ENCODE peak calls at places on chromosomes 16 and 17, in nine cellular contexts. One of them, this sample, is unnamed.

GRCh38 chr17:45748911-45749310 is 35.2 kb upstream of the CRHR1 start:
- DNase-seq in neuronal stem cell: no peak
- DNase-seq in left ventricle myocardium inferior: no peak
- DNase-seq in adrenal gland: no peak
- DNase-seq in effector memory CD4-positive, alpha-beta T cell: no peak
- DNase-seq in aorta: no peak
- DNase-seq in A549: no peak
- DNase-seq in heart right ventricle: no peak
- DNase-seq in right lobe of liver: no peak
- DNase-seq in this sample: no peak

GRCh38 chr17:81685108-81685507 is 1.3 kb downstream of the HGS start:
- DNase-seq in left ventricle myocardium inferior: no peak
- DNase-seq in effector memory CD4-positive, alpha-beta T cell: no peak
- DNase-seq in heart right ventricle: no peak
- DNase-seq in aorta: no peak
- DNase-seq in neuronal stem cell: no peak
- DNase-seq in A549: no peak
- DNase-seq in right lobe of liver: no peak
- DNase-seq in adrenal gland: no peak
- DNase-seq in this sample: no peak

GRCh38 chr17:67043283-67043682 is 1.1 kb upstream of the CACNG1 start:
- DNase-seq in aorta: no peak
- DNase-seq in neuronal stem cell: no peak
- DNase-seq in effector memory CD4-positive, alpha-beta T cell: no peak
- DNase-seq in adrenal gland: no peak
- DNase-seq in A549: no peak
- DNase-seq in right lobe of liver: no peak
- DNase-seq in left ventricle myocardium inferior: no peak
- DNase-seq in heart right ventricle: no peak
- DNase-seq in this sample: no peak

GRCh38 chr17:78322858-78323455 is 36.9 kb downstream of the SOCS3 start:
- DNase-seq in effector memory CD4-positive, alpha-beta T cell: no peak
- DNase-seq in neuronal stem cell: no peak
- DNase-seq in adrenal gland: no peak
- DNase-seq in A549: no peak
- DNase-seq in left ventricle myocardium inferior: peak; percentile 85
- DNase-seq in right lobe of liver: no peak
- DNase-seq in aorta: no peak
- DNase-seq in heart right ventricle: peak; percentile 86
- DNase-seq in this sample: no peak

GRCh38 chr16:85678016-85678415 is 10.7 kb downstream of the GINS2 start:
- DNase-seq in A549: no peak
- DNase-seq in right lobe of liver: peak; percentile 11
- DNase-seq in effector memory CD4-positive, alpha-beta T cell: no peak
- DNase-seq in neuronal stem cell: no peak
- DNase-seq in adrenal gland: no peak
- DNase-seq in left ventricle myocardium inferior: no peak
- DNase-seq in aorta: no peak
- DNase-seq in heart right ventricle: no peak
- DNase-seq in this sample: no peak

GRCh38 chr16:84041881-84042280 is 714 bp downstream of the SLC38A8 start:
- DNase-seq in left ventricle myocardium inferior: no peak
- DNase-seq in aorta: peak; percentile 62
- DNase-seq in effector memory CD4-positive, alpha-beta T cell: no peak
- DNase-seq in A549: no peak
- DNase-seq in right lobe of liver: peak; percentile 44
- DNase-seq in neuronal stem cell: no peak
- DNase-seq in adrenal gland: no peak
- DNase-seq in heart right ventricle: no peak
- DNase-seq in this sample: no peak

GRCh38 chr16:84503751-84504395 is 586 bp downstream of the MEAK7 start:
- DNase-seq in A549: peak; percentile 31
- DNase-seq in heart right ventricle: no peak
- DNase-seq in aorta: peak; percentile 34
- DNase-seq in right lobe of liver: peak; percentile 45
- DNase-seq in effector memory CD4-positive, alpha-beta T cell: no peak
- DNase-seq in neuronal stem cell: no peak
- DNase-seq in left ventricle myocardium inferior: peak; percentile 15
- DNase-seq in adrenal gland: no peak
- DNase-seq in this sample: no peak

GRCh38 chr17:44345497-44346026 is 460 bp downstream of the GRN start:
- DNase-seq in aorta: peak; percentile 74
- DNase-seq in heart right ventricle: peak; percentile 68
- DNase-seq in right lobe of liver: no peak
- DNase-seq in left ventricle myocardium inferior: no peak
- DNase-seq in neuronal stem cell: peak; percentile 70
- DNase-seq in adrenal gland: peak; percentile 53
- DNase-seq in effector memory CD4-positive, alpha-beta T cell: no peak
- DNase-seq in A549: peak; percentile 75
- DNase-seq in this sample: no peak

GRCh38 chr16:19033761-19034160 is 33.7 kb upstream of the COQ7 start:
- DNase-seq in left ventricle myocardium inferior: no peak
- DNase-seq in aorta: no peak
- DNase-seq in right lobe of liver: no peak
- DNase-seq in A549: no peak
- DNase-seq in neuronal stem cell: no peak
- DNase-seq in heart right ventricle: no peak
- DNase-seq in adrenal gland: no peak
- DNase-seq in effector memory CD4-positive, alpha-beta T cell: no peak
- DNase-seq in this sample: no peak

GRCh38 chr17:76527430-76528111 is 9.9 kb downstream of the CYGB start:
- DNase-seq in heart right ventricle: peak; percentile 73
- DNase-seq in effector memory CD4-positive, alpha-beta T cell: peak; percentile 12
- DNase-seq in A549: no peak
- DNase-seq in left ventricle myocardium inferior: peak; percentile 73
- DNase-seq in neuronal stem cell: no peak
- DNase-seq in aorta: no peak
- DNase-seq in adrenal gland: peak; percentile 38
- DNase-seq in right lobe of liver: no peak
- DNase-seq in this sample: no peak

GRCh38 chr16:1098266-1098991 is 2.4 kb upstream of the C1QTNF8 start:
- DNase-seq in left ventricle myocardium inferior: peak; percentile 50
- DNase-seq in adrenal gland: no peak
- DNase-seq in heart right ventricle: no peak
- DNase-seq in aorta: no peak
- DNase-seq in neuronal stem cell: no peak
- DNase-seq in A549: no peak
- DNase-seq in right lobe of liver: no peak
- DNase-seq in effector memory CD4-positive, alpha-beta T cell: no peak
- DNase-seq in this sample: no peak

GRCh38 chr17:10278218-10278617 is 79.8 kb upstream of the GAS7 start:
- DNase-seq in neuronal stem cell: no peak
- DNase-seq in A549: no peak
- DNase-seq in adrenal gland: no peak
- DNase-seq in left ventricle myocardium inferior: no peak
- DNase-seq in right lobe of liver: no peak
- DNase-seq in aorta: no peak
- DNase-seq in heart right ventricle: no peak
- DNase-seq in effector memory CD4-positive, alpha-beta T cell: no peak
- DNase-seq in this sample: no peak

GRCh38 chr16:1707193-1707790 is 1.3 kb downstream of the MAPK8IP3 start:
- DNase-seq in right lobe of liver: no peak
- DNase-seq in effector memory CD4-positive, alpha-beta T cell: no peak
- DNase-seq in adrenal gland: no peak
- DNase-seq in heart right ventricle: no peak
- DNase-seq in neuronal stem cell: no peak
- DNase-seq in aorta: no peak
- DNase-seq in A549: no peak
- DNase-seq in left ventricle myocardium inferior: no peak
- DNase-seq in this sample: no peak

GRCh38 chr16:68737046-68737729 is at the start of gene CDH1:
- DNase-seq in adrenal gland: no peak
- DNase-seq in neuronal stem cell: no peak
- DNase-seq in A549: no peak
- DNase-seq in right lobe of liver: peak; percentile 88
- DNase-seq in heart right ventricle: no peak
- DNase-seq in effector memory CD4-positive, alpha-beta T cell: no peak
- DNase-seq in aorta: no peak
- DNase-seq in left ventricle myocardium inferior: no peak
- DNase-seq in this sample: peak; percentile 88

GRCh38 chr17:6429266-6429665 is 5.7 kb downstream of the AIPL1 start:
- DNase-seq in right lobe of liver: no peak
- DNase-seq in heart right ventricle: no peak
- DNase-seq in neuronal stem cell: peak; percentile 64
- DNase-seq in adrenal gland: no peak
- DNase-seq in A549: no peak
- DNase-seq in left ventricle myocardium inferior: no peak
- DNase-seq in aorta: no peak
- DNase-seq in effector memory CD4-positive, alpha-beta T cell: no peak
- DNase-seq in this sample: no peak

GRCh38 chr16:67279296-67280089 is at the start of gene PLEKHG4:
- DNase-seq in adrenal gland: peak; percentile 69
- DNase-seq in effector memory CD4-positive, alpha-beta T cell: peak; percentile 54
- DNase-seq in A549: peak; percentile 86
- DNase-seq in heart right ventricle: peak; percentile 53
- DNase-seq in left ventricle myocardium inferior: peak; percentile 64
- DNase-seq in right lobe of liver: peak; percentile 76
- DNase-seq in aorta: peak; percentile 91
- DNase-seq in neuronal stem cell: peak; percentile 58
- DNase-seq in this sample: no peak

GRCh38 chr17:73210002-73210678 is 17.3 kb downstream of the COG1 start:
- DNase-seq in adrenal gland: no peak
- DNase-seq in effector memory CD4-positive, alpha-beta T cell: no peak
- DNase-seq in left ventricle myocardium inferior: no peak
- DNase-seq in right lobe of liver: no peak
- DNase-seq in heart right ventricle: no peak
- DNase-seq in neuronal stem cell: no peak
- DNase-seq in A549: no peak
- DNase-seq in aorta: no peak
- DNase-seq in this sample: no peak
- H3K27ac ChIP-seq in adrenal gland: peak overlapping the region; percentile 52
- H3K27ac ChIP-seq in effector memory CD4-positive, alpha-beta T cell: peak overlapping the region; percentile 8
- H3K27ac ChIP-seq in left ventricle myocardium inferior: no peak overlapping the region
- H3K27ac ChIP-seq in right lobe of liver: no peak overlapping the region
- H3K27ac ChIP-seq in heart right ventricle: no peak overlapping the region
- H3K27ac ChIP-seq in neuronal stem cell: no peak overlapping the region
- H3K27ac ChIP-seq in A549: no peak overlapping the region
- H3K27ac ChIP-seq in aorta: no peak overlapping the region
- H3K27ac ChIP-seq in this sample: no peak overlapping the region

DNA sequence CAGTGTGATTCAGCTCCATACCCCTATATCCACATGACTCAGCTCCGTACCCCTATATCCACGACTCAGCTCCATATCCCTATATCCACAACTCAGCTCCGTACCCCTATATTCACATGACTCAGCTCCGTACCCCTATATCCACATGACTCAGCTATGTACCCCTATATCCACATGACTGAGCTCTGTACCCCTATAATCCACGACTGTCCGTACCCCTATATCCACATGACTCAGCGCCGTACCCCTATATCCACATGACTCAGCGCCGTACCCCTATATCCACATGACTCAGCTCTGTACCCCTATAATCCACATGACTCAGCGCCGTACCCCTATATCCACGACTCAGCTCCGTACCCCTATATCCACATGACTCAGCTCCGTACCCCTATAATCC is 16.8 kb downstream of the CYB5D2 start:
- DNase-seq in adrenal gland: no peak
- DNase-seq in left ventricle myocardium inferior: no peak
- DNase-seq in A549: no peak
- DNase-seq in right lobe of liver: no peak
- DNase-seq in neuronal stem cell: no peak
- DNase-seq in effector memory CD4-positive, alpha-beta T cell: no peak
- DNase-seq in aorta: no peak
- DNase-seq in heart right ventricle: no peak
- DNase-seq in this sample: no peak
- H3K27ac ChIP-seq in adrenal gland: no peak overlapping the region
- H3K27ac ChIP-seq in left ventricle myocardium inferior: no peak overlapping the region
- H3K27ac ChIP-seq in A549: peak overlapping the region; percentile 90
- H3K27ac ChIP-seq in right lobe of liver: no peak overlapping the region
- H3K27ac ChIP-seq in neuronal stem cell: no peak overlapping the region
- H3K27ac ChIP-seq in effector memory CD4-positive, alpha-beta T cell: no peak overlapping the region
- H3K27ac ChIP-seq in aorta: no peak overlapping the region
- H3K27ac ChIP-seq in heart right ventricle: no peak overlapping the region
- H3K27ac ChIP-seq in this sample: no peak overlapping the region

DNA sequence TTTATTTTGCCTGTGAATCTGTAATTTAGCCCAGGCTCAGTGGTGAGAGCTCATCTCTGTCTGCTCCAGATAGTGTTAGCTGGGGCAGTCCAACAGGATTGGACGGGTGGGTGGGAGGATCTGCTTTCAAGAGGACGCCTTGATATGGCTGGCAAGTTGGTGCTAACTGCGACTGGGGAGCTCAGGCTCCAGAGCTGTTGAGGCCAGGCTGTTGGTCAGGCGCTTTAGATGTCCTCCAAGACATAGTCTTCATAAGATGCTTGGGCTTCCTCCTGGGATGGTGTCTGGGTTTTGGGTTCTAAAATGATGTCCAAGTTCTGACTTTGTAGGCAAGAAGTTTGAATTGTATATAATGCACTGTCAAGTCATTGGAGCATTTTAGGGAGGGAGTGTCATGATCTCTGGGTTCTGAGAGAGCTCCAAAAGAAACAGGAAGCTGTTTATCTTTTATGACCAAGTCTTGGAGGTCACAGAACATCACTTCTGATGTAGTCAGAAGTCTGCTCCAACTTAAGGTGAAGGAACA is 12.8 kb upstream of the PCTP start:
- DNase-seq in right lobe of liver: no peak
- DNase-seq in heart right ventricle: no peak
- DNase-seq in left ventricle myocardium inferior: no peak
- DNase-seq in aorta: no peak
- DNase-seq in neuronal stem cell: no peak
- DNase-seq in effector memory CD4-positive, alpha-beta T cell: no peak
- DNase-seq in adrenal gland: no peak
- DNase-seq in A549: no peak
- DNase-seq in this sample: no peak
- H3K27ac ChIP-seq in right lobe of liver: no peak overlapping the region
- H3K27ac ChIP-seq in heart right ventricle: no peak overlapping the region
- H3K27ac ChIP-seq in left ventricle myocardium inferior: no peak overlapping the region
- H3K27ac ChIP-seq in aorta: no peak overlapping the region
- H3K27ac ChIP-seq in neuronal stem cell: no peak overlapping the region
- H3K27ac ChIP-seq in effector memory CD4-positive, alpha-beta T cell: no peak overlapping the region
- H3K27ac ChIP-seq in adrenal gland: no peak overlapping the region
- H3K27ac ChIP-seq in A549: no peak overlapping the region
- H3K27ac ChIP-seq in this sample: no peak overlapping the region

DNA sequence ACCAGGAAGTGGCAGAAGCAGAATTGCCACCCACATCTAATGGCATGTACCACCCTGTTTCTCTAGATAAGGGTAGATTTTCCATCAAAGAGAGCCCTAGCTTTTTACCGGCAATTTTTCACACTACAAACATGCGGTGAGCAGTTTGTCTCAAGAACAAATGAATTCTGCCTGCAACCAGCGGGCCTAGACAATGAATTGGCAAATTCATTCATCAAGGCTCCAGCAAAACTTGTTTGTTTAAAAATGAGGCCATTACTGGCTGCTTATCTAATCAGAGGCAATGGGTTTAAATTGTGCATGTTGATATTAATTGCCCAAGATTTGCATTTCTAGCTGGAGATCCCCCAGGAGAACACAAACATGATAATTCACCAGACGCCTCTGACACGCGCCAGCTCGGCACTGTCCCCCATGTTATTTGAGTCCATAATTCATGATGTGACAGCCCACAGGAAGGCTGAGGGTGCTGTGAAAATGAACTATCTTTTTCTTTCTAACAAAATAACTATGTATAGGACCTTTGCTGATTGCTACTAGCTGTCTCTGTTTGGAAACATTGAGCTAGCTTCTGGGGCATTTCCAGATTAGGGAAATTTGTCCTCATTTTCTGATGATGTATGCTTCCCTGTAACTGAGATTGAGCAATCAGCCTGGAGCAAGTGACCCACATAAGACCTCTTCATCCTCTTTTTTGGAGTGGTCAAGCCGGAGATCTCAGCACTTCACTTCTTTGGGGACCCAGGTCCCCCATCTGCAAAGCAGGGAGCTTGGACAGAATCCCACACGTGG is 80.8 kb downstream of the CNGB1 start:
- DNase-seq in aorta: no peak
- DNase-seq in left ventricle myocardium inferior: no peak
- DNase-seq in heart right ventricle: no peak
- DNase-seq in neuronal stem cell: no peak
- DNase-seq in A549: no peak
- DNase-seq in effector memory CD4-positive, alpha-beta T cell: no peak
- DNase-seq in adrenal gland: peak; percentile 27
- DNase-seq in right lobe of liver: no peak
- DNase-seq in this sample: no peak
- H3K27ac ChIP-seq in aorta: no peak overlapping the region
- H3K27ac ChIP-seq in left ventricle myocardium inferior: peak overlapping the region; percentile 50
- H3K27ac ChIP-seq in heart right ventricle: no peak overlapping the region
- H3K27ac ChIP-seq in neuronal stem cell: no peak overlapping the region
- H3K27ac ChIP-seq in A549: peak overlapping the region; percentile 95
- H3K27ac ChIP-seq in effector memory CD4-positive, alpha-beta T cell: no peak overlapping the region
- H3K27ac ChIP-seq in adrenal gland: peak overlapping the region; percentile 50
- H3K27ac ChIP-seq in right lobe of liver: peak overlapping the region; percentile 87
- H3K27ac ChIP-seq in this sample: no peak overlapping the region

This sample was measured in iPS DF 6.9.